ENCODE peak calls at places on chromosomes 4 and X, in six cellular contexts. T is activated CD8-positive, alpha-beta memory T cell treated with anti-CD3 and anti-CD28 coated beads for 1 hour; R is RPMI7951; U is astrocyte of the spinal cord; O is adipocyte; V is endothelial cell. J is an unnamed sample.

GRCh38 chrX:23389196-23389792 is 54.6 kb downstream of the PTCHD1 start:
- DNase-seq in R (no peak), T (no peak), U (no peak), O (no peak), V (no peak), J (no peak)

GRCh38 chr4:5138389-5138788 is 87.1 kb downstream of the STK32B start:
- DNase-seq in O (no peak), R (no peak), T (no peak), U (no peak), V (no peak), J (no peak)

GRCh38 chr4:108152980-108153379 is 15.8 kb downstream of the LEF1 start:
- DNase-seq in O (no peak), U (no peak), V (no peak), T (no peak), R (no peak), J (no peak)

GRCh38 chr4:152515678-152516077 is 20.2 kb downstream of the FBXW7 start:
- DNase-seq in O (peak; percentile 74), V (no peak), U (peak; percentile 60), R (peak; percentile 36), T (no peak), J (peak; percentile 71)

GRCh38 chr4:105710678-105711077 is 2.1 kb downstream of the GSTCD start:
- DNase-seq in O (no peak), U (no peak), V (no peak), R (peak; percentile 58), T (no peak), J (peak; percentile 20)

GRCh38 chr4:168707205-168707604 is 210.4 kb downstream of the PALLD start:
- DNase-seq in V (no peak), O (peak; percentile 24), R (peak; percentile 65), U (peak; percentile 33), T (no peak), J (peak; percentile 28)

GRCh38 chrX:154046262-154046771 is 26.6 kb upstream of the IRAK1 start:
- DNase-seq in U (peak; percentile 79), O (peak; percentile 82), T (no peak), R (peak; percentile 81), V (no peak), J (peak; percentile 96)

GRCh38 chrX:11768039-11768438 is 10.0 kb downstream of the MSL3 start:
- DNase-seq in T (no peak), O (no peak), V (no peak), U (no peak), R (no peak), J (no peak)

GRCh38 chrX:54945224-54945623 is 24.6 kb downstream of the TRO start:
- DNase-seq in V (no peak), R (no peak), U (no peak), O (no peak), T (no peak), J (no peak)

GRCh38 chr4:170741856-170742255 is 652.1 kb upstream of the AADAT start:
- DNase-seq in U (no peak), T (no peak), O (no peak), V (no peak), R (no peak), J (no peak)

GRCh38 chrX:49073641-49074575 is at the start of gene PRAF2:
- DNase-seq in V (peak; percentile 79), U (peak; percentile 91), R (peak; percentile 94), O (peak; percentile 93), T (peak; percentile 78), J (peak; percentile 90)

GRCh38 chrX:120761810-120762209 is 113.9 kb downstream of the CT47B1 start:
- DNase-seq in T (no peak), O (peak; percentile 80), U (peak; percentile 37), R (peak; percentile 58), V (no peak), J (peak; percentile 80)

GRCh38 chr4:92305148-92305877 is 1.5 kb downstream of the GRID2 start:
- DNase-seq in O (peak; percentile 72), T (no peak), R (peak; percentile 16), V (peak; percentile 86), U (peak; percentile 73), J (peak; percentile 37)

GRCh38 chr4:7971881-7972500 is 32.3 kb upstream of the AFAP1 start:
- DNase-seq in R (peak; percentile 58), U (no peak), O (no peak), V (no peak), T (no peak), J (no peak)

GRCh38 chr4:88758264-88758663 is 60.6 kb upstream of the NAP1L5 start:
- DNase-seq in U (no peak), T (no peak), O (no peak), R (no peak), V (no peak), J (no peak)

GRCh38 chr4:110306363-110306762 is 107.9 kb upstream of the ELOVL6 start:
- DNase-seq in U (peak; percentile 59), O (peak; percentile 34), R (peak; percentile 41), V (no peak), T (no peak), J (peak; percentile 40)

GRCh38 chrX:2692221-2693122 is 1.4 kb downstream of the CD99 start:
- DNase-seq in O (peak; percentile 66), T (no peak), R (peak; percentile 63), U (peak; percentile 62), V (peak; percentile 24), J (peak; percentile 79)

GRCh38 chr4:5462254-5462835 is 246.0 kb downstream of the EVC2 start:
- DNase-seq in O (no peak), T (no peak), V (no peak), R (no peak), U (no peak), J (no peak)

GRCh38 chr4:25368315-25368714 is 8.7 kb upstream of the ANAPC4 start:
- DNase-seq in U (no peak), V (no peak), R (no peak), O (no peak), T (no peak), J (no peak)

GRCh38 chr4:104976258-104976657 is 170.4 kb upstream of the TET2 start:
- DNase-seq in U (no peak), O (no peak), T (no peak), V (no peak), R (no peak), J (no peak)

GRCh38 chr4:6688879-6689505 is 4.7 kb upstream of the S100P start:
- DNase-seq in V (no peak), R (peak; percentile 96), U (peak; percentile 96), O (peak; percentile 93), T (peak; percentile 58), J (peak; percentile 81)

GRCh38 chr4:177461606-177462005 is 19.4 kb upstream of the AGA start:
- DNase-seq in R (peak; percentile 29), T (no peak), O (no peak), U (no peak), V (no peak), J (no peak)

GRCh38 chrX:40176256-40176978 is 78.7 kb upstream of the BCOR start:
- DNase-seq in V (peak; percentile 63), R (peak; percentile 62), O (peak; percentile 59), U (no peak), T (peak; percentile 62), J (no peak)

GRCh38 chr4:23324291-23324690 is 565.6 kb downstream of the PPARGC1A start:
- DNase-seq in R (peak; percentile 82), V (no peak), O (no peak), T (no peak), U (peak; percentile 56), J (peak; percentile 1)

GRCh38 chrX:110944323-110944761 is 148.7 kb upstream of the CHRDL1 start:
- DNase-seq in R (no peak), V (peak; percentile 2), T (no peak), U (peak; percentile 0), O (no peak), J (no peak)

GRCh38 chrX:78650906-78651437 is 8.2 kb downstream of the RTL3 start:
- DNase-seq in V (no peak), U (peak; percentile 88), T (no peak), R (peak; percentile 92), O (peak; percentile 56), J (peak; percentile 63)

GRCh38 chr4:99507349-99507748 is 3.5 kb upstream of the C4orf17 start:
- DNase-seq in O (no peak), U (no peak), T (no peak), V (no peak), R (no peak), J (no peak)